ENCODE peak calls at places on chromosomes 1 and 21, in six cellular contexts. V, Z, Y, E, T and F are unnamed samples.

GRCh38 chr1:26602378-26602959 is 72.9 kb downstream of the RPS6KA1 start:
- DNase-seq in V (no peak), Z (peak; percentile 6), Y (peak; percentile 70), E (no peak), T (peak; percentile 56), F (peak; percentile 36)

GRCh38 chr21:34298797-34299539 is 64.8 kb upstream of the KCNE2 start:
- DNase-seq in V (no peak), Z (no peak), Y (no peak), E (no peak), T (no peak), F (no peak)

GRCh38 chr21:42190492-42190875 is 28.5 kb upstream of the ABCG1 start:
- DNase-seq in V (no peak), Z (no peak), Y (no peak), E (no peak), T (no peak), F (no peak)

GRCh38 chr1:54846716-54847284 is 40.2 kb downstream of the DHCR24 start:
- DNase-seq in V (peak; percentile 42), Z (no peak), Y (no peak), E (no peak), T (no peak), F (no peak)

GRCh38 chr1:161177936-161178244 is 583 bp upstream of the B4GALT3 start:
- DNase-seq in V (no peak), Z (no peak), Y (no peak), E (no peak), T (no peak), F (no peak)

GRCh38 chr1:77900687-77901293 is 12.4 kb downstream of the NEXN start:
- DNase-seq in V (no peak), Z (no peak), Y (no peak), E (no peak), T (no peak), F (no peak)

GRCh38 chr1:6447818-6448748 is 17.9 kb downstream of the TNFRSF25 start:
- DNase-seq in V (no peak), Z (no peak), Y (no peak), E (no peak), T (no peak), F (no peak)

GRCh38 chr1:218945050-218945449 is 228.6 kb upstream of the LYPLAL1 start:
- DNase-seq in V (no peak), Z (no peak), Y (no peak), E (no peak), T (no peak), F (no peak)

GRCh38 chr1:225156254-225156653 is 226.8 kb downstream of the DNAH14 start:
- DNase-seq in V (no peak), Z (no peak), Y (no peak), E (no peak), T (no peak), F (peak; percentile 49)